ENCODE peak calls at places on chromosome 7, in five cellular contexts. One of them, this sample, is unnamed.
A peak's percentile ranks its signal among the peaks of the same experiment; 100 is the strongest.

GRCh38 chr7:2205036-2205780 is 27.5 kb downstream of the MAD1L1 start:
- DNase-seq in germinal center: no peak
- DNase-seq in activated CD8-positive, alpha-beta memory T cell treated with anti-CD3 and anti-CD28 coated beads for 4 hours: no peak
- DNase-seq in fibroblast of pulmonary artery: no peak
- DNase-seq in GM12865: no peak
- DNase-seq in this sample: no peak

GRCh38 chr7:22814261-22815208 is 8.1 kb downstream of the TOMM7 start:
- DNase-seq in germinal center: no peak
- DNase-seq in activated CD8-positive, alpha-beta memory T cell treated with anti-CD3 and anti-CD28 coated beads for 4 hours: no peak
- DNase-seq in fibroblast of pulmonary artery: peak; percentile 47
- DNase-seq in GM12865: no peak
- DNase-seq in this sample: no peak

GRCh38 chr7:25519962-25520562 is 291.8 kb upstream of the NPVF start:
- DNase-seq in germinal center: no peak
- DNase-seq in activated CD8-positive, alpha-beta memory T cell treated with anti-CD3 and anti-CD28 coated beads for 4 hours: no peak
- DNase-seq in fibroblast of pulmonary artery: no peak
- DNase-seq in GM12865: peak; percentile 21
- DNase-seq in this sample: no peak

GRCh38 chr7:157713591-157713990 is 376.8 kb downstream of the DNAJB6 start:
- DNase-seq in germinal center: no peak
- DNase-seq in activated CD8-positive, alpha-beta memory T cell treated with anti-CD3 and anti-CD28 coated beads for 4 hours: no peak
- DNase-seq in fibroblast of pulmonary artery: no peak
- DNase-seq in GM12865: no peak
- DNase-seq in this sample: no peak

GRCh38 chr7:30510124-30511074 is 5.8 kb upstream of the GGCT start:
- DNase-seq in germinal center: peak; percentile 11
- DNase-seq in activated CD8-positive, alpha-beta memory T cell treated with anti-CD3 and anti-CD28 coated beads for 4 hours: no peak
- DNase-seq in fibroblast of pulmonary artery: peak; percentile 72
- DNase-seq in GM12865: peak; percentile 50
- DNase-seq in this sample: no peak

GRCh38 chr7:27277628-27278027 is 35.0 kb downstream of the EVX1 start:
- DNase-seq in germinal center: no peak
- DNase-seq in activated CD8-positive, alpha-beta memory T cell treated with anti-CD3 and anti-CD28 coated beads for 4 hours: no peak
- DNase-seq in fibroblast of pulmonary artery: peak; percentile 5
- DNase-seq in GM12865: no peak
- DNase-seq in this sample: peak; percentile 71

GRCh38 chr7:151020231-151020630 is 4.1 kb downstream of the ATG9B start:
- DNase-seq in germinal center: no peak
- DNase-seq in activated CD8-positive, alpha-beta memory T cell treated with anti-CD3 and anti-CD28 coated beads for 4 hours: no peak
- DNase-seq in fibroblast of pulmonary artery: no peak
- DNase-seq in GM12865: no peak
- DNase-seq in this sample: no peak

GRCh38 chr7:123070702-123071286 is 75.3 kb upstream of the TAS2R16 start:
- DNase-seq in germinal center: no peak
- DNase-seq in activated CD8-positive, alpha-beta memory T cell treated with anti-CD3 and anti-CD28 coated beads for 4 hours: no peak
- DNase-seq in fibroblast of pulmonary artery: peak; percentile 50
- DNase-seq in GM12865: peak; percentile 60
- DNase-seq in this sample: no peak

GRCh38 chr7:128148676-128149075 is 92.4 kb upstream of the LEP start:
- DNase-seq in germinal center: no peak
- DNase-seq in activated CD8-positive, alpha-beta memory T cell treated with anti-CD3 and anti-CD28 coated beads for 4 hours: no peak
- DNase-seq in fibroblast of pulmonary artery: no peak
- DNase-seq in GM12865: no peak
- DNase-seq in this sample: no peak

GRCh38 chr7:115476666-115477065 is 553.9 kb downstream of the TFEC start:
- DNase-seq in germinal center: no peak
- DNase-seq in activated CD8-positive, alpha-beta memory T cell treated with anti-CD3 and anti-CD28 coated beads for 4 hours: no peak
- DNase-seq in fibroblast of pulmonary artery: no peak
- DNase-seq in GM12865: no peak
- DNase-seq in this sample: no peak

GRCh38 chr7:50278120-50278519 is 26.4 kb upstream of the IKZF1 start:
- DNase-seq in germinal center: no peak
- DNase-seq in activated CD8-positive, alpha-beta memory T cell treated with anti-CD3 and anti-CD28 coated beads for 4 hours: no peak
- DNase-seq in fibroblast of pulmonary artery: no peak
- DNase-seq in GM12865: no peak
- DNase-seq in this sample: no peak

GRCh38 chr7:64993901-64994300 is 3.1 kb upstream of the ZNF117 start:
- DNase-seq in germinal center: no peak
- DNase-seq in activated CD8-positive, alpha-beta memory T cell treated with anti-CD3 and anti-CD28 coated beads for 4 hours: no peak
- DNase-seq in fibroblast of pulmonary artery: no peak
- DNase-seq in GM12865: no peak
- DNase-seq in this sample: no peak

GRCh38 chr7:101690061-101690460 is 61.0 kb upstream of the MYL10 start:
- DNase-seq in germinal center: no peak
- DNase-seq in activated CD8-positive, alpha-beta memory T cell treated with anti-CD3 and anti-CD28 coated beads for 4 hours: no peak
- DNase-seq in fibroblast of pulmonary artery: no peak
- DNase-seq in GM12865: no peak
- DNase-seq in this sample: peak; percentile 64

GRCh38 chr7:94511763-94512162 is 2.2 kb downstream of the CASD1 start:
- DNase-seq in germinal center: no peak
- DNase-seq in activated CD8-positive, alpha-beta memory T cell treated with anti-CD3 and anti-CD28 coated beads for 4 hours: no peak
- DNase-seq in fibroblast of pulmonary artery: no peak
- DNase-seq in GM12865: no peak
- DNase-seq in this sample: no peak

GRCh38 chr7:45563804-45564461 is 10.2 kb upstream of the ADCY1 start:
- DNase-seq in germinal center: no peak
- DNase-seq in activated CD8-positive, alpha-beta memory T cell treated with anti-CD3 and anti-CD28 coated beads for 4 hours: no peak
- DNase-seq in fibroblast of pulmonary artery: no peak
- DNase-seq in GM12865: no peak
- DNase-seq in this sample: no peak

GRCh38 chr7:85685901-85686300 is 499.0 kb upstream of the SEMA3D start:
- DNase-seq in germinal center: no peak
- DNase-seq in activated CD8-positive, alpha-beta memory T cell treated with anti-CD3 and anti-CD28 coated beads for 4 hours: no peak
- DNase-seq in fibroblast of pulmonary artery: peak; percentile 24
- DNase-seq in GM12865: no peak
- DNase-seq in this sample: no peak

GRCh38 chr7:40658731-40659130 is 523.9 kb downstream of the SUGCT start:
- DNase-seq in germinal center: no peak
- DNase-seq in activated CD8-positive, alpha-beta memory T cell treated with anti-CD3 and anti-CD28 coated beads for 4 hours: no peak
- DNase-seq in fibroblast of pulmonary artery: no peak
- DNase-seq in GM12865: no peak
- DNase-seq in this sample: no peak

GRCh38 chr7:360454-361100 is 70.6 kb downstream of the FOXL3 start:
- DNase-seq in germinal center: no peak
- DNase-seq in activated CD8-positive, alpha-beta memory T cell treated with anti-CD3 and anti-CD28 coated beads for 4 hours: no peak
- DNase-seq in fibroblast of pulmonary artery: no peak
- DNase-seq in GM12865: no peak
- DNase-seq in this sample: peak; percentile 2

GRCh38 chr7:151107882-151108281 is 21.6 kb downstream of the AGAP3 start:
- DNase-seq in germinal center: no peak
- DNase-seq in activated CD8-positive, alpha-beta memory T cell treated with anti-CD3 and anti-CD28 coated beads for 4 hours: no peak
- DNase-seq in fibroblast of pulmonary artery: no peak
- DNase-seq in GM12865: no peak
- DNase-seq in this sample: no peak

GRCh38 chr7:92987095-92987494 is 130.7 kb downstream of the SAMD9 start:
- DNase-seq in germinal center: no peak
- DNase-seq in activated CD8-positive, alpha-beta memory T cell treated with anti-CD3 and anti-CD28 coated beads for 4 hours: no peak
- DNase-seq in fibroblast of pulmonary artery: peak; percentile 64
- DNase-seq in GM12865: no peak
- DNase-seq in this sample: no peak

GRCh38 chr7:17690030-17690429 is 250.3 kb downstream of the SNX13 start:
- DNase-seq in germinal center: no peak
- DNase-seq in activated CD8-positive, alpha-beta memory T cell treated with anti-CD3 and anti-CD28 coated beads for 4 hours: no peak
- DNase-seq in fibroblast of pulmonary artery: peak; percentile 89
- DNase-seq in GM12865: peak; percentile 38
- DNase-seq in this sample: no peak